ENCODE peak calls at places on chromosomes 3 and 15, in six cellular contexts. U is IMR-90, F is H1, E is H9, W is mesenchymal stem cell, S is trophoblast cell. P is an unnamed sample.

GRCh38 chr3:111351334-111351733 is 190.7 kb upstream of the CD96 start:
- DNase-seq in S (no peak), F (no peak), U (peak), E (no peak), W (no peak), P (no peak)

GRCh38 chr3:177210744-177211502 is 13.6 kb upstream of the TBL1XR1 start:
- DNase-seq in F (no peak), S (peak), U (no peak), E (no peak), W (no peak), P (no peak)

GRCh38 chr3:25472153-25472552 is 44.1 kb downstream of the RARB start:
- DNase-seq in U (no peak), S (no peak), E (no peak), W (no peak), F (no peak), P (no peak)

GRCh38 chr3:184040010-184040409 is 8.5 kb downstream of the HTR3D start:
- DNase-seq in E (peak), U (peak), S (peak), F (peak), W (peak), P (no peak)

GRCh38 chr15:66599536-66600239 is 33.9 kb upstream of the LCTL start:
- DNase-seq in S (no peak), F (no peak), U (no peak), E (no peak), W (no peak), P (no peak)

GRCh38 chr3:123155471-123156011 is 46.2 kb upstream of the SEC22A start:
- DNase-seq in E (peak), F (no peak), U (no peak), W (no peak), S (no peak), P (no peak)

GRCh38 chr3:146882206-146882605 is 277.1 kb upstream of the PLSCR5 start:
- DNase-seq in S (no peak), W (no peak), E (no peak), F (no peak), U (no peak), P (no peak)

GRCh38 chr15:61857169-61857829 is 202.9 kb downstream of the VPS13C start:
- DNase-seq in F (no peak), U (no peak), S (no peak), W (no peak), E (no peak), P (no peak)

GRCh38 chr15:22979699-22980188 is 424 bp downstream of the CYFIP1 start:
- DNase-seq in E (no peak), F (peak), W (peak), S (no peak), U (peak), P (peak)

GRCh38 chr3:70811880-70812279 is 499.4 kb upstream of the MDFIC2 start:
- DNase-seq in F (no peak), E (no peak), S (no peak), U (peak), W (peak), P (no peak)

GRCh38 chr15:51172190-51172589 is 77.5 kb upstream of the TNFAIP8L3 start:
- DNase-seq in E (no peak), S (no peak), U (peak), F (no peak), W (no peak), P (no peak)

GRCh38 chr15:36363335-36363734 is 216.1 kb upstream of the CDIN1 start:
- DNase-seq in F (no peak), S (no peak), E (no peak), U (peak), W (peak), P (no peak)

GRCh38 chr15:45704329-45705249 is 69.8 kb downstream of the SQOR start:
- DNase-seq in U (peak), F (peak), W (peak), E (peak), S (no peak), P (peak)

GRCh38 chr3:53544357-53544756 is 49.9 kb downstream of the CACNA1D start:
- DNase-seq in U (no peak), S (no peak), F (no peak), E (no peak), W (no peak), P (no peak)

GRCh38 chr15:44058126-44058525 is 136.9 kb downstream of the FRMD5 start:
- DNase-seq in W (no peak), S (no peak), E (no peak), U (no peak), F (no peak), P (no peak)

GRCh38 chr3:46672349-46672695 is 21.2 kb downstream of the ALS2CL start:
- DNase-seq in U (no peak), W (no peak), F (peak), E (peak), S (no peak), P (no peak)

GRCh38 chr15:100601158-100601557 is 826 bp downstream of the LINS1 start:
- DNase-seq in E (no peak), U (no peak), W (peak), S (no peak), F (no peak), P (no peak)

GRCh38 chr15:86139828-86140227 is 60.2 kb downstream of the AGBL1 start:
- DNase-seq in W (no peak), F (peak), S (no peak), E (peak), U (no peak), P (no peak)

GRCh38 chr3:48467110-48467454 is 20.5 kb downstream of the ATRIP start:
- DNase-seq in U (no peak), S (no peak), F (no peak), W (no peak), E (no peak), P (no peak)

GRCh38 chr3:64932016-64932518 is 244.3 kb upstream of the ADAMTS9 start:
- DNase-seq in S (peak), E (no peak), F (no peak), W (no peak), U (no peak), P (no peak)

GRCh38 chr15:50506121-50506520 is 40.3 kb downstream of the USP50 start:
- DNase-seq in U (no peak), W (no peak), F (peak), E (peak), S (no peak), P (peak)

GRCh38 chr3:138399766-138400165 is 34.6 kb upstream of the ESYT3 start:
- DNase-seq in U (no peak), F (no peak), E (no peak), W (no peak), S (no peak), P (no peak)

GRCh38 chr3:48952510-48953118 is 34.0 kb downstream of the ARIH2 start:
- DNase-seq in W (no peak), U (no peak), F (peak), S (no peak), E (peak), P (no peak)

GRCh38 chr3:195036203-195037016 is 234.5 kb downstream of the XXYLT1 start:
- DNase-seq in W (no peak), E (no peak), U (no peak), F (peak), S (no peak), P (no peak)

GRCh38 chr15:101813803-101814534 is 2.0 kb downstream of the OR4F15 start:
- DNase-seq in F (no peak), W (peak), E (no peak), S (no peak), U (peak), P (no peak)

GRCh38 chr15:27747997-27748396 is 351.1 kb downstream of the OCA2 start:
- DNase-seq in U (no peak), E (no peak), W (no peak), S (no peak), F (peak), P (no peak)

GRCh38 chr3:87435926-87436630 is 159.7 kb upstream of the POU1F1 start:
- DNase-seq in U (no peak), W (no peak), S (no peak), E (no peak), F (no peak), P (no peak)

GRCh38 chr3:114506622-114507300 is 212.9 kb downstream of the TIGIT start:
- DNase-seq in E (no peak), U (peak), F (no peak), S (no peak), W (peak), P (no peak)

GRCh38 chr3:21752749-21753347 is 1.8 kb upstream of the ZNF385D start:
- DNase-seq in S (no peak), U (peak), E (no peak), F (no peak), W (no peak), P (no peak)

GRCh38 chr15:45469429-45469828 is 53.1 kb downstream of the SLC30A4 start:
- DNase-seq in W (no peak), U (no peak), E (no peak), F (no peak), S (no peak), P (no peak)

GRCh38 chr3:60114191-60114590 is 1064.4 kb upstream of the CFAP20DC start:
- DNase-seq in U (no peak), S (no peak), E (no peak), W (no peak), F (no peak), P (no peak)

GRCh38 chr15:39704235-39704634 is 78.4 kb downstream of the FSIP1 start:
- DNase-seq in F (no peak), W (no peak), S (no peak), E (no peak), U (no peak), P (no peak)
- H3K14ac ChIP-seq in F (no peak), W (no peak), S (no peak), E (no peak), U (no peak), P (no peak)

GRCh38 chr15:40459391-40460015 is 11.3 kb upstream of the CHST14 start:
- DNase-seq in U (no peak), W (no peak), S (no peak), F (no peak), E (no peak), P (no peak)

GRCh38 chr15:40456299-40456712 is 14.5 kb upstream of the CHST14 start:
- DNase-seq in E (no peak), U (no peak), F (no peak), W (no peak), S (peak), P (no peak)

GRCh38 chr15:40456738-40457137 is 14.0 kb upstream of the CHST14 start:
- DNase-seq in W (no peak), F (no peak), U (no peak), E (no peak), S (no peak), P (no peak)

GRCh38 chr15:40460404-40460803 is 10.4 kb upstream of the CHST14 start:
- DNase-seq in E (no peak), S (no peak), W (no peak), U (no peak), F (no peak), P (no peak)

DNA sequence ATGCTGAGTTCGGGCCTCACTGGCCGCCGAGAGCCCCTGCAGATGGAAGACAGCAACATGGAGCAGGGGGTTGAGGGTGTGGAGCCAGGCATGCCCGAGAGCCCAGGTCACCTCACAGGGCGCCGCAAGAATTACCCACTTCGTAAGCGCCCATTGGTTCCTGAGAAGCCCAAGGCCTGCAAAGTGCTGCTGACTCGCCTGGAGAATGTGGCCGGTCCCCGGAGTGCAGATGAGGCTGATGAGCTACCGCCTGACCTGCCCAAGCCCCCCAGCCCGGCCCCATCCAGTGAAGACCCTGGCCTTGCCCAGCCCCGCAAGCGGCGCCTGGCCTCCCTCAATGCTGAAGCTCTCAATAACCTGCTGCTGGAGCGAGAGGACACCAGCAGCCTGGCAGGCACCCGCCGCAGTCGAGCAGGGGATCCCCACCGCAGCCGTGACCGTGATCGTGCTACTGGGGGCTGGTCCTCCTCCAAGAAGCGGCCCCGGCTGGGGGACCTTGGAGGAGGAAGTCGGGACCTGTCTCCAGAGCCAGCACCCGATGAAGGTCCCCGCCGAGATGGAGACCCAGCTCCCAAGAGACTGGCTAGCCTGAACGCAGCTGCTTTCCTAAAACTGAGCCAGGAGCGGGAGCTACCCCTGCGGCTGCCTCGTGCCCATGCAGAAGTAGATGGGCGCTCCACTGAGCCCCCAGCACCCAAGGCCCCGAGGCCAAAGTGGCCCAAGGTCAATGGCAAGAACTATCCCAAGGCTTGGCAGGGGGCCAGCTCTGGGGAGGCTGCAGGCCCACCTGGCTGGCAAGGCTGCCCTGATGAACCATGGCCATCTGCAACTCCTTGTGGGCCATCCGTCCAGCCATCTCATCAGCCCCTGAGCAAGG is 12.1 kb upstream of the CHST14 start:
- DNase-seq in E (no peak), W (no peak), U (no peak), F (no peak), S (no peak), P (no peak)
- H3K14ac ChIP-seq in E (no peak), W (no peak), U (no peak), F (no peak), S (no peak), P (peak)

GRCh38 chr3:172303181-172303580 is 145.1 kb downstream of the GHSR start:
- DNase-seq in S (no peak), W (no peak), F (no peak), E (no peak), U (no peak), P (no peak)

GRCh38 chr3:172298247-172298646 is 150.0 kb downstream of the GHSR start:
- DNase-seq in S (no peak), E (no peak), F (no peak), U (no peak), W (no peak), P (no peak)

GRCh38 chr3:172300862-172301261 is 147.4 kb downstream of the GHSR start:
- DNase-seq in F (no peak), W (no peak), S (no peak), U (no peak), E (no peak), P (no peak)

GRCh38 chr3:172302176-172302575 is 146.1 kb downstream of the GHSR start:
- DNase-seq in F (no peak), E (no peak), W (no peak), U (no peak), S (no peak), P (no peak)

DNA sequence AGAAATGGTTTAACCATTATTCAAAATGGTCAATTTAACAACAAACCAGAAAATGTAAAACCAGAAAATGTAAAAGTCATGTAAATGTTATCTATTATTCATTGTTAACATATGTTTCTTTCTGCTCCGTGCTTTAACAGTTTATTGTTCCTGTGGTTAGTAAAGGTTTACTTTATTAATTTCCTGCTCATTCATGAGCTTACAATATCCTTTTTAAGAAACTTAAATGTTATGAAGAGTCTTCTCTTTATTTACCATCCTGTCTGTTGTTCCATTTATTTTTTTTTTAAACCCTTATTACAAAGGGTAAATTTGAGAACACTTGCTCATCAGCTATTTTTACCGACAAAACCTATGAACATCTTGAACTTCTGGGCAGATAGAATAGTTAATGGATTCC is 148.1 kb downstream of the GHSR start:
- DNase-seq in W (no peak), U (peak), E (no peak), F (no peak), S (no peak), P (no peak)
- H3K14ac ChIP-seq in W (no peak), U (peak), E (no peak), F (no peak), S (no peak), P (no peak)

GRCh38 chr3:94303897-94304296 is 241.0 kb downstream of the NSUN3 start:
- DNase-seq in U (peak), E (no peak), W (no peak), S (no peak), F (no peak), P (no peak)

GRCh38 chr3:94305835-94306685 is 243.2 kb downstream of the NSUN3 start:
- DNase-seq in F (no peak), U (no peak), S (no peak), W (no peak), E (no peak), P (peak)

GRCh38 chr3:94301346-94301745 is 238.5 kb downstream of the NSUN3 start:
- DNase-seq in F (no peak), E (no peak), U (no peak), S (no peak), W (no peak), P (no peak)

GRCh38 chr3:94304953-94305352 is 242.1 kb downstream of the NSUN3 start:
- DNase-seq in W (no peak), E (no peak), U (no peak), S (no peak), F (no peak), P (no peak)

DNA sequence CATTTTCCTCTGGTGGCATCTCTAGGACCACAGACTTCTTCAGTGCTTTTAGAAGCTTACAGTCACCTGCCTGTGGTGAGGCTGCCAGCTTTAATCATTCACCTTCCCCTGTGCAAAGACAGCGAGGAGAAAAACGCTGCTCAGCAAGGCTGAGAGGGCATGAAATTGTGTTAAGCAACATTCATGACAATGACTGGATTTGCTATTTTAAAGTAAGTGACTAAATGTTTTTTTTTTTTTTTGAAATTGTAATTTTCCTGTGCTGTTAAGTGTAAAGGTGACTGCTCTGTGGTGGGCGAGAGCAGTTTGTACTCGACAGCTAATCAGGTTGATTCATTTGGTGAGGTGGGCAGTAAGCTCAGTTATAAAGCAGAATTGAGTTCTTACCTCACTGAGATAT is 240.4 kb downstream of the NSUN3 start:
- DNase-seq in W (no peak), E (no peak), S (no peak), F (no peak), U (no peak), P (no peak)
- H3K14ac ChIP-seq in W (no peak), E (no peak), S (no peak), F (no peak), U (no peak), P (no peak)

DNA sequence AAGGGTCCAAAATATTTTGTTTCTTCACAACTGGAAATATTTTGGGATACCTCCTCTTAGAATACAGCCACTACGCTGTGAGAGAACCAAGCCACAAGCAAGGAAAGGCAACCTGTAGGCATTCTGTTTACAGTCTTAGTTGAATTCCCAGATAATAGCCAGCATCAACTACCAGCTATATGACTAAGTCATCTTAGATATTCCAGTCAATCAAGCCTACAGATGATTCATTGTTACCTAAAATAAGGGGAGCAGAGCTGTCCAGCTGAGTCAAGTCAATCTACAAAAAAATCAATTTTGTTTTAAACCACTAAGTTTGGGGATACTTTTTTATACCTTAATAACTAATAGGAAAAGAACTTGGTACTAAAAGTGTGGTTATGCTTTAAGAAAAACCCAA is 526.4 kb upstream of the DPPA4 start:
- DNase-seq in U (no peak), W (no peak), E (no peak), S (no peak), F (no peak), P (no peak)
- H3K14ac ChIP-seq in U (no peak), W (no peak), E (no peak), S (no peak), F (no peak), P (no peak)